ENCODE peak calls at places on chromosomes 2 and 18, in ten cellular contexts. S is foreskin fibroblast; F is fibroblast of lung; A is T-cell; D is BJ; J is Ammon's horn; W is NCI-H146; K is germinal center; E is effector memory CD8-positive, alpha-beta T cell; B is stimulated activated CD4-positive, alpha-beta T cell treated with anti-CD3 and anti-CD28 coated beads, Interleukin-4, amount 100 ng/mL, for 24 hours. M is an unnamed sample.

GRCh38 chr2:100818606-100819364 is 1.2 kb upstream of the NPAS2 start:
- DNase-seq in S (peak; percentile 78), F (peak; percentile 69), A (no peak), D (no peak), J (peak; percentile 33), W (peak; percentile 11), K (peak; percentile 8), E (no peak), B (no peak), M (peak; percentile 35)

GRCh38 chr2:98012561-98012979 is 16.8 kb upstream of the TMEM131 start:
- DNase-seq in S (no peak), F (no peak), A (no peak), D (no peak), J (peak; percentile 17), W (no peak), K (peak; percentile 71), E (no peak), B (peak; percentile 56), M (no peak)

GRCh38 chr2:154836622-154837021 is 138.1 kb downstream of the KCNJ3 start:
- DNase-seq in S (no peak), F (no peak), A (no peak), D (no peak), J (no peak), W (peak; percentile 52), K (no peak), E (no peak), B (no peak), M (no peak)

GRCh38 chr18:62919109-62919838 is 203.9 kb downstream of the PHLPP1 start:
- DNase-seq in S (no peak), F (no peak), A (no peak), D (no peak), J (no peak), W (no peak), K (no peak), E (no peak), B (no peak), M (no peak)

GRCh38 chr2:51013060-51013746 is 18.7 kb downstream of the NRXN1 start:
- DNase-seq in S (no peak), F (no peak), A (no peak), D (no peak), J (peak; percentile 56), W (peak; percentile 99), K (no peak), E (no peak), B (no peak), M (peak; percentile 69)

GRCh38 chr2:38315707-38316333 is 61.3 kb downstream of the ATL2 start:
- DNase-seq in S (peak; percentile 36), F (peak; percentile 42), A (peak; percentile 8), D (no peak), J (peak; percentile 51), W (peak; percentile 30), K (peak; percentile 22), E (peak; percentile 42), B (peak; percentile 31), M (no peak)

GRCh38 chr2:205800804-205801203 is 118.5 kb downstream of the NRP2 start:
- DNase-seq in S (peak; percentile 12), F (peak; percentile 78), A (no peak), D (no peak), J (no peak), W (peak; percentile 5), K (no peak), E (no peak), B (no peak), M (peak; percentile 15)

GRCh38 chr2:215770668-215771067 is 242.7 kb downstream of the MREG start:
- DNase-seq in S (no peak), F (no peak), A (no peak), D (no peak), J (no peak), W (no peak), K (no peak), E (no peak), B (no peak), M (no peak)

GRCh38 chr2:111900859-111901258 is 2.5 kb downstream of the MERTK start:
- DNase-seq in S (no peak), F (peak; percentile 13), A (no peak), D (no peak), J (peak; percentile 72), W (peak; percentile 35), K (no peak), E (no peak), B (no peak), M (no peak)

GRCh38 chr2:96117701-96118588 is 1.6 kb upstream of the ADRA2B start:
- DNase-seq in S (no peak), F (no peak), A (no peak), D (no peak), J (no peak), W (peak; percentile 39), K (peak; percentile 62), E (no peak), B (no peak), M (no peak)

GRCh38 chr18:41809652-41810051 is 145.4 kb upstream of the PIK3C3 start:
- DNase-seq in S (no peak), F (no peak), A (no peak), D (no peak), J (no peak), W (peak; percentile 40), K (no peak), E (no peak), B (no peak), M (no peak)

GRCh38 chr18:62080172-62080571 is 106.7 kb downstream of the PIGN start:
- DNase-seq in S (no peak), F (no peak), A (no peak), D (no peak), J (no peak), W (no peak), K (no peak), E (no peak), B (no peak), M (no peak)

GRCh38 chr2:69790601-69790959 is 38.9 kb upstream of the GMCL1 start:
- DNase-seq in S (no peak), F (no peak), A (no peak), D (no peak), J (no peak), W (no peak), K (no peak), E (no peak), B (no peak), M (no peak)

GRCh38 chr2:175373001-175373727 is 191.7 kb upstream of the ATP5MC3 start:
- DNase-seq in S (peak; percentile 75), F (peak; percentile 67), A (no peak), D (peak; percentile 14), J (no peak), W (no peak), K (no peak), E (no peak), B (no peak), M (no peak)

GRCh38 chr2:88499204-88499603 is 46.7 kb upstream of the FOXI3 start:
- DNase-seq in S (no peak), F (no peak), A (no peak), D (no peak), J (no peak), W (no peak), K (no peak), E (no peak), B (no peak), M (no peak)

GRCh38 chr2:33135645-33136044 is 188.9 kb downstream of the LTBP1 start:
- DNase-seq in S (no peak), F (peak; percentile 59), A (no peak), D (no peak), J (no peak), W (no peak), K (no peak), E (no peak), B (no peak), M (no peak)

GRCh38 chr2:109031481-109032228 is 42.6 kb upstream of the EDAR start:
- DNase-seq in S (no peak), F (peak; percentile 45), A (peak; percentile 80), D (no peak), J (peak; percentile 36), W (peak; percentile 12), K (peak; percentile 32), E (peak; percentile 70), B (peak; percentile 57), M (no peak)

GRCh38 chr2:29068513-29068912 is 5.8 kb downstream of the PCARE start:
- DNase-seq in S (no peak), F (no peak), A (no peak), D (no peak), J (no peak), W (peak; percentile 7), K (no peak), E (no peak), B (no peak), M (no peak)

GRCh38 chr2:111100087-111100764 is 20.5 kb upstream of the BCL2L11 start:
- DNase-seq in S (no peak), F (no peak), A (no peak), D (no peak), J (no peak), W (peak; percentile 79), K (no peak), E (no peak), B (no peak), M (no peak)

GRCh38 chr2:43032248-43032893 is 194.0 kb downstream of the ZFP36L2 start:
- DNase-seq in S (no peak), F (no peak), A (no peak), D (no peak), J (no peak), W (no peak), K (no peak), E (no peak), B (no peak), M (peak; percentile 19)

GRCh38 chr2:84725717-84726116 is 155.2 kb downstream of the TRABD2A start:
- DNase-seq in S (no peak), F (no peak), A (no peak), D (no peak), J (no peak), W (no peak), K (no peak), E (no peak), B (no peak), M (no peak)

GRCh38 chr2:233301811-233302210 is 5.8 kb upstream of the SAG start:
- DNase-seq in S (no peak), F (no peak), A (no peak), D (no peak), J (no peak), W (no peak), K (no peak), E (no peak), B (no peak), M (no peak)

GRCh38 chr2:239431536-239431935 is 30.7 kb upstream of the HDAC4 start:
- DNase-seq in S (no peak), F (no peak), A (no peak), D (no peak), J (no peak), W (no peak), K (no peak), E (no peak), B (no peak), M (no peak)

GRCh38 chr2:25833566-25833965 is 44.7 kb downstream of the ASXL2 start:
- DNase-seq in S (no peak), F (peak; percentile 13), A (no peak), D (no peak), J (no peak), W (no peak), K (no peak), E (no peak), B (no peak), M (no peak)

M was measured in LNCaP clone FGC.